ENCODE peak calls at places on chromosome 3, in eight cellular contexts. K, T, Y, I, N, P, M and D are unnamed samples.

GRCh38 chr3:69130689-69131088 is 8.3 kb upstream of the LMOD3 start:
- DNase-seq in K (no peak), T (no peak), Y (peak), I (peak), N (no peak), P (no peak), M (no peak), D (peak)

GRCh38 chr3:154224366-154224765 is 99.9 kb downstream of the DHX36 start:
- DNase-seq in K (no peak), T (no peak), Y (no peak), I (no peak), N (no peak), P (no peak), M (no peak), D (no peak)

GRCh38 chr3:71710906-71711494 is 14.2 kb downstream of the EIF4E3 start:
- DNase-seq in K (no peak), T (no peak), Y (peak), I (peak), N (no peak), P (no peak), M (peak), D (no peak)

GRCh38 chr3:95172549-95172948 is 1109.7 kb downstream of the NSUN3 start:
- DNase-seq in K (no peak), T (no peak), Y (no peak), I (no peak), N (no peak), P (peak), M (no peak), D (no peak)

GRCh38 chr3:187011915-187012314 is 81.6 kb downstream of the ST6GAL1 start:
- DNase-seq in K (no peak), T (no peak), Y (peak), I (no peak), N (no peak), P (no peak), M (no peak), D (peak)

GRCh38 chr3:14894085-14894484 is 53.3 kb upstream of the NR2C2 start:
- DNase-seq in K (no peak), T (no peak), Y (no peak), I (no peak), N (no peak), P (no peak), M (no peak), D (no peak)

GRCh38 chr3:40800343-40800742 is 275.6 kb downstream of the ZNF621 start:
- DNase-seq in K (no peak), T (no peak), Y (no peak), I (no peak), N (no peak), P (peak), M (peak), D (no peak)

GRCh38 chr3:142941373-142942123 is 21.9 kb downstream of the PAQR9 start:
- DNase-seq in K (no peak), T (no peak), Y (no peak), I (no peak), N (no peak), P (no peak), M (no peak), D (no peak)

GRCh38 chr3:94004301-94004910 is 24.0 kb downstream of the STX19 start:
- DNase-seq in K (peak), T (no peak), Y (peak), I (peak), N (no peak), P (no peak), M (peak), D (no peak)

GRCh38 chr3:40593351-40593750 is 68.6 kb downstream of the ZNF621 start:
- DNase-seq in K (no peak), T (no peak), Y (no peak), I (no peak), N (no peak), P (no peak), M (no peak), D (no peak)

GRCh38 chr3:161406594-161407555 is 35.6 kb upstream of the SPTSSB start:
- DNase-seq in K (no peak), T (no peak), Y (peak), I (no peak), N (no peak), P (no peak), M (no peak), D (no peak)

GRCh38 chr3:58325525-58325992 is 7.1 kb upstream of the PXK start:
- DNase-seq in K (no peak), T (no peak), Y (peak), I (no peak), N (no peak), P (peak), M (no peak), D (no peak)

GRCh38 chr3:141387446-141388030 is 19.2 kb downstream of the ZBTB38 start:
- DNase-seq in K (no peak), T (no peak), Y (peak), I (no peak), N (no peak), P (no peak), M (no peak), D (no peak)

GRCh38 chr3:188468672-188469071 is 314.7 kb downstream of the LPP start:
- DNase-seq in K (no peak), T (no peak), Y (no peak), I (no peak), N (peak), P (peak), M (no peak), D (no peak)

GRCh38 chr3:195441971-195442572 is 748 bp downstream of the ACAP2 start:
- DNase-seq in K (no peak), T (peak), Y (peak), I (no peak), N (peak), P (no peak), M (peak), D (peak)

GRCh38 chr3:58414538-58415197 is 19.0 kb downstream of the PDHB start:
- DNase-seq in K (no peak), T (peak), Y (peak), I (no peak), N (no peak), P (no peak), M (peak), D (no peak)

GRCh38 chr3:12193485-12194165 is 34.9 kb upstream of the TIMP4 start:
- DNase-seq in K (peak), T (no peak), Y (peak), I (peak), N (no peak), P (peak), M (peak), D (peak)

GRCh38 chr3:160379628-160380214 is 19.3 kb downstream of the IFT80 start:
- DNase-seq in K (no peak), T (no peak), Y (no peak), I (no peak), N (no peak), P (no peak), M (no peak), D (no peak)

GRCh38 chr3:13767030-13767429 is 112.8 kb downstream of the WNT7A start:
- DNase-seq in K (no peak), T (no peak), Y (no peak), I (no peak), N (no peak), P (no peak), M (no peak), D (no peak)

GRCh38 chr3:94336076-94336741 is 273.3 kb downstream of the NSUN3 start:
- DNase-seq in K (no peak), T (no peak), Y (peak), I (no peak), N (no peak), P (peak), M (peak), D (no peak)

GRCh38 chr3:16831846-16832245 is 52.9 kb upstream of the PLCL2 start:
- DNase-seq in K (no peak), T (no peak), Y (no peak), I (no peak), N (no peak), P (no peak), M (no peak), D (no peak)

GRCh38 chr3:141894524-141895176 is 18.2 kb downstream of the ATP1B3 start:
- DNase-seq in K (no peak), T (no peak), Y (no peak), I (no peak), N (no peak), P (peak), M (no peak), D (no peak)

GRCh38 chr3:144437989-144438388 is 466.4 kb downstream of the DIPK2A start:
- DNase-seq in K (no peak), T (no peak), Y (no peak), I (peak), N (no peak), P (no peak), M (no peak), D (peak)

GRCh38 chr3:79003994-79004393 is 763.8 kb downstream of the ROBO1 start:
- DNase-seq in K (no peak), T (no peak), Y (no peak), I (no peak), N (no peak), P (no peak), M (no peak), D (no peak)
- TF ChIP-seq CTCF in K (no peak), T (no peak), Y (no peak), I (no peak), N (no peak), P (no peak), M (no peak), D (no peak)

DNA sequence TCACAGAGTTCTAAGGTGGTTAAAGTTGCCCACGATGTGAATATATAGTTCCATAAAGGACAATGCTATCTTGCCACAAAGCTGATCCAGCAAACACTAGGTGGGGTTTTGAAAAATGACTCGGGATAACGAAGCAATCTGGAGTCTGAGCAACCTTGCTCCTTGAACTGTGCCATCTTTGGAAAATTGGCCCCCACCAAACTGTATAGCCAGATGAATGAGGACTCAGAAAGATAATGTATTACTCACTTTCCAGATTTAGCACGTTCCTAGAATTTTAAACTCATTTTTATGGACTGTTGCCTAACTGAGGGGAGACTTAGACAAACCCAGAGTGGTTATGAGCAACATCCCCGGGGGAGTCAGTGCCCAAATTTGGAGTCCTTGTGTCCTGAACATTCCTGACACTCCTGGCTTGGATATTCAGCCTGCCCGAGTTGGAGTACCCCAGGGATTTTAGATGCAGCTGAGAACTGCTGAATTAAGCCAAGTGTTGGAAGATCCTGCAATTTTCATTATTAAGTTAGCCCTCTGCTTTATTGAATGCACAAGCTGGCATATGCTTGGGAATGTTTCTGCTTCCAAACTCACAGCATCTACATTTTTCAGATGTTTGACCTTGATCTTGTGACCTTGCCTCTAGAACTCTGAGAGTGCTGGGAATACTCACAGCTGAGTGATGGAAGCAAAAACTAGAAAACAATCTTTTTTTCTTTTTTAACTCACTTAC is 8.8 kb upstream of the MAGI1 start:
- DNase-seq in K (no peak), T (peak), Y (no peak), I (no peak), N (no peak), P (no peak), M (no peak), D (no peak)
- H3K4me3 ChIP-seq in K (no peak), T (no peak), Y (no peak), I (no peak), N (no peak), P (no peak), M (no peak), D (no peak)

DNA sequence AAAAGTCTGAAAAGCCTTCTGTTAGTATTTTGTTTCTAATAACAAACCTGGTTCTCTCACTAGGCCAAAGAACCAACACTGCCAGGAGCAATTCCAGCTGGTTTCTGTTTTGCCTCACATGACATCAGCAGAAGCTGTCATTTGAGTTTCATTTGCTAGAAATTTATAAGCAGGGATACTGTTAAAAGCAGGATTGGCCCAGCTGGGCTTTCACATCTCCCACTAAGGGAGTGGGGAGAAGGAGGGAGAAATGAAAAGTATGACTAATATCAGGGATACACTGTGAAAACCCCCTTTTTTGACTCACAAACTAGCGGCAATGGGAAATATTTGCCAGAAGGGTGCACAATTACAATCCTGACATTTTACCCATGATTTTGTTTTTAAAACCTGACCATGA is 5.3 kb downstream of the CCDC80 start:
- DNase-seq in K (no peak), T (no peak), Y (no peak), I (no peak), N (no peak), P (no peak), M (no peak), D (no peak)
- TF ChIP-seq CTCF in K (no peak), T (no peak), Y (no peak), I (no peak), N (no peak), P (peak), M (no peak), D (no peak)

GRCh38 chr3:179460260-179460659 is 9.0 kb upstream of the GNB4 start:
- DNase-seq in K (no peak), T (no peak), Y (no peak), I (no peak), N (no peak), P (no peak), M (no peak), D (no peak)

GRCh38 chr3:179463299-179463698 is 12.0 kb upstream of the GNB4 start:
- DNase-seq in K (no peak), T (no peak), Y (no peak), I (no peak), N (no peak), P (no peak), M (no peak), D (no peak)

DNA sequence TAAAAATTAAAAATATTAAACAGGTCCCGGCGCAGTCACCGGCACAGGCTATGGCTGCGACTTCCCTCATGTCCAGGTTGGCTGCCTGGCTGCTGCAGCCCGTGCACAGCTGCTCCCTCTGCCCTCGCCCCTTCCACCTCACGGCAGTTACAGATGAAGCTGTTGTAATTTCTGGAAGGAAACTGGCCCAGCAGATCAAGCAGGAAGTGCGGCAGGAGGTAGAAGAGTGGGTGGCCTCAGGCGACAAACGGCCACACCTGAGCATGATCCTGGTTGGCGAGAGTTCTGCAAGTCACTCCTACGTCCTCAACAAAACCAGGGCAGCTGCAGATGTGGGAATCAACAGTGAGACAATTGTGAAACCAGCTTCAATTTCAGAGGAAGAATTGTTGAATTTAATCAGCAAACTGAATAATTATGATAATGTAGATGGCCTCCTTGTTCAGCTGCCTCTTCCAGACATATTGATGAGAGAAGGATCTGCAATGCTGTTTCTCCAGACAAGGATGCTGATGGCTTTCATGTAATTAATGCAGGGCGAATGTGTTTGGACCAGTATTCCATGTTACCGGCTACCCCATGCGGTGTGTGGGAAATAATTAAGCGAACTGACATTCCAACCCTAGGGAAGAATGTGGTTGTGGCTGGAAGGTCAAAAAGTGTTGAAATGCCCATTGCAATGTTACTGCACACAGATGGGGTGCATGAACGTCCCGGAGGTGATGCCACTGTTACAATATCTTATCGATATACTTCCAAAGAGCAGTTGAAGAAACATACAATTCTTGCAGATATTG is 13.2 kb upstream of the GNB4 start:
- DNase-seq in K (no peak), T (no peak), Y (peak), I (no peak), N (no peak), P (no peak), M (no peak), D (peak)
- H3K4me3 ChIP-seq in K (peak), T (no peak), Y (no peak), I (no peak), N (no peak), P (no peak), M (no peak), D (no peak)

GRCh38 chr3:184040010-184040409 is 8.5 kb downstream of the HTR3D start:
- DNase-seq in K (no peak), T (no peak), Y (no peak), I (no peak), N (no peak), P (no peak), M (peak), D (no peak)
- TF ChIP-seq CTCF in K (peak), T (no peak), Y (peak), I (peak), N (peak), P (peak), M (peak), D (no peak)

GRCh38 chr3:177610677-177611654 is 413.7 kb upstream of the TBL1XR1 start:
- DNase-seq in K (no peak), T (no peak), Y (peak), I (no peak), N (no peak), P (no peak), M (no peak), D (no peak)
- H3K4me3 ChIP-seq in K (no peak), T (no peak), Y (no peak), I (no peak), N (no peak), P (no peak), M (no peak), D (no peak)

DNA sequence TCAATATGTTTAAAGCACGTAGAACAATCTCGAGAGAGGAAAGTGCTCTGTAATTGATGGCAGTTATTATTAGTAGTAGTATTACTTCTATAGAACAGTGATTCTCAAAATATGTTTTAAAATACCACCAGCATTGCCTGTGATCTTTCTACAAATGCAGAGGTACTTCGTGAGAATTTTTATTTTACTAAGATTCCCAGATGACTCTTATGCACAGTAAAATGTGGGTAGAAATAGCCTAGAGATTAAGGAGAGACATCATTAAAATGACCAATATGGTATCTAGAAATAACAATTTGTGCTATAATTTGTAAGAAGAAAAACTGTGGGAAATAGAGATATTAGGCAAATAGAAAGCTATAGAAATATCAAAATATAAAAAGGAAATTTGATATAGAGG is 157.9 kb downstream of the SUCNR1 start:
- DNase-seq in K (no peak), T (no peak), Y (no peak), I (no peak), N (no peak), P (no peak), M (no peak), D (no peak)
- TF ChIP-seq CTCF in K (no peak), T (no peak), Y (no peak), I (no peak), N (no peak), P (no peak), M (no peak), D (no peak)

GRCh38 chr3:48656841-48657281 is 5.8 kb downstream of the CELSR3 start:
- DNase-seq in K (no peak), T (no peak), Y (no peak), I (no peak), N (no peak), P (no peak), M (no peak), D (no peak)
- H3K4me3 ChIP-seq in K (no peak), T (peak), Y (peak), I (no peak), N (peak), P (peak), M (no peak), D (peak)